ENCODE peak calls at places on chromosome 14, in six cellular contexts. W is psoas muscle, A is RWPE1, E is Panc1, R is left ventricle myocardium inferior, T is mesothelial cell of epicardium. S is an unnamed sample.

GRCh38 chr14:55780156-55780946 is 200.3 kb downstream of the KTN1 start:
- DNase-seq in W (peak), R (peak), A (peak), T (no peak), E (no peak), S (no peak)

GRCh38 chr14:80944861-80945617 is 3.5 kb upstream of the CEP128 start:
- DNase-seq in W (no peak), T (no peak), R (no peak), A (no peak), E (no peak), S (no peak)

GRCh38 chr14:92937229-92937937 is 14.4 kb downstream of the CHGA start:
- DNase-seq in R (no peak), W (peak), T (no peak), E (no peak), A (peak), S (no peak)

GRCh38 chr14:77026930-77027537 is 1.5 kb downstream of the IRF2BPL start:
- DNase-seq in W (peak), A (no peak), T (no peak), E (no peak), R (peak), S (peak)

GRCh38 chr14:91190853-91191252 is 53.7 kb downstream of the GPR68 start:
- DNase-seq in W (no peak), E (no peak), T (no peak), A (no peak), R (no peak), S (no peak)

GRCh38 chr14:103205541-103205906 is 82.3 kb downstream of the TNFAIP2 start:
- DNase-seq in T (no peak), E (no peak), A (no peak), R (no peak), W (no peak), S (no peak)

GRCh38 chr14:73764881-73765280 is 50.7 kb upstream of the PNMA1 start:
- DNase-seq in W (peak), E (no peak), R (peak), A (no peak), T (no peak), S (no peak)

GRCh38 chr14:69611264-69612013 is at the start of gene SUSD6:
- DNase-seq in T (peak), E (no peak), W (peak), R (peak), A (peak), S (peak)

GRCh38 chr14:87067061-87067460 is 925.9 kb downstream of the GALC start:
- DNase-seq in A (no peak), T (no peak), R (no peak), E (no peak), W (no peak), S (no peak)

GRCh38 chr14:90453401-90453951 is 56.6 kb downstream of the CALM1 start:
- DNase-seq in A (no peak), R (peak), W (no peak), T (peak), E (no peak), S (no peak)

DNA sequence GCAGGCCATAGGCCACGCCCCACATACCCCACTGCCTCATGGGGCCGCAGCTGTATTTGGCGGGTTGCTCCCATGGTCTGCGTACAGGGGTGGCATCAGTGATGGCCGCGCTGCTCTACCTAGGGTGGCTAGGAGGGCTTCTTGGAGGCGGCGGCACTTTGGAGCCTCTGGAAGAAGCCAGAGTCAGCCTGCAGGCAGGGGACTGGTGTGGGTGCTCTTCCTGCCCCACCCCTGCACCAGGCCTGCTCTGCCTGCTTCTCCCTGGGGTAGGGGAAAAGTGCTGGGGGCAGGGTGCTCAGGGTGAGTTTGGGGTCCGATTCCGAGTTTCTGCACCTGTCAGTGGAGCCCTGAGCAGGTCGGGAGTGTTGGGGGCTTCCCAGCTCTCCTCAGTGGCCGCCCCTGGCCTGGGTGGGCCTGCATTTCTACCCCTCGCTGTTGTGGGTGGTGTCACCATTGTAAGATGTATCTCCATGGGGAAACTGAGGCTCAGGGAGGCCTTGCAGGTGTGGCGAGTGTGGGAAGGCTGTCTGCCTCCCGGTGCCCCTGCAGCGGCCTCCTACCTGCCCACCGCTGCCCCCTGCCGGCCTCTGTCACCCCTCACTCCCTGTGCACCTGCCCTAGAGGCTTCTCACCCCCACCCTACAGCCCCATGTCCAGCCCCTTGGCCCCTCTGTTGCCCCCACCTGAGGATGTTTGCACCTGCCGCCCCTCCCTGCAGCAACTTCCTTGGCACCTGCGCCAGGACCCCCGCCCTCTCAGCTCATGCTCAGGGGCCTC is 5.5 kb downstream of the CEP170B start:
- DNase-seq in W (peak), A (no peak), E (no peak), T (no peak), R (peak), S (peak)
- TF ChIP-seq CTCF in W (peak), A (no peak), E (peak), T (no peak), R (peak), S (peak)

DNA sequence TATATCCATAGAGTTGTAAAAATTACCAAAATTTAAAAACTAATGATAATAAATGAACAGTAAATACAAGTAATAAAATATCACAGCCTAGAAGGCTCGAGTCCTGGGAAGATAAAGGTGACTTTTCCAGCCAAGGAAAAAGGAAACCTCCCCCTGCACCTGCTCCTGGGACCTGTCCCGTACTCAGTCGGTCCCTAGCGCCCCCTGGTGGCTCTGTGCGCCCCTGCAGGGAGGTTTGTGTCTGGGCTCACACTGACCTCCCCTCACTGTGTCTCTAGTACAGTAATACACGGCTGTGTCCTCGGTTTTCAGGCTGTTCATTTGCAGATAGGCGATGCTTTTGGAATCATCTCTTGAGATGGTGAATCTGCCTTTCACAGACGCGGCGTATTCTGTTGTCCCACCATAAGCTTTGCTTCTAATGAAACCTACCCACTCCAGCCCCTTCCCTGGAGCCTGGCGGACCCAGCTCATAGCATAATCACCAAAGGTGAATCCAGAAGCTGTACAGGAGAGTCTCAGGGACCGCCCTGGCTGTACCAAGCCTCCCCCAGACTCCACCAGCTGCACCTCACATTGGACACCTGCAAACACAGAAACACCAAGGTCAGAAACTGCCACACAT is 1030.4 kb downstream of the TMEM121 start:
- DNase-seq in E (peak), A (peak), W (no peak), R (no peak), T (no peak), S (peak)
- TF ChIP-seq CTCF in E (peak), A (peak), W (peak), R (peak), T (no peak), S (peak)

GRCh38 chr14:98175436-98175835 is 1096.6 kb downstream of the BCL11B start:
- DNase-seq in E (no peak), T (no peak), A (no peak), W (no peak), R (no peak), S (no peak)
- TF ChIP-seq CTCF in E (no peak), T (no peak), A (no peak), W (no peak), R (no peak), S (no peak)

DNA sequence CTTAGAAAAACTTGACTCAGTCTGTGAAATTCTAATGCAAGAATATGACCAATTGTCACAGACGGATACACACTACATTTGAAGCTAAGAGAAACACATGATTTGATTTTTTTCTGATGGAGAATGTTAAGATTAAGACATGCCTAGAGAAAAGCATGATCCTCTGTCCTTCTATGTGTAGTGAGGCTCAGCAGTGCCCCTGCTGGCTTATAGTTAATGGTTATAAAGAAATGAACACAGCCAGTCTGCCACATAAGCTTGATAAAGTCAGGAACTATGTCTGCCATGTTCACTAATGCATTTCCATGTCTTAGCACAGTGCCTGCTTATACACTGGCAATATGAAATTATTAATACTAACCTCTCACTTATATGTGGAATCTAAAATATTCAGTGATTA is 168.1 kb upstream of the DAAM1 start:
- DNase-seq in R (no peak), E (no peak), A (peak), T (no peak), W (no peak), S (peak)
- TF ChIP-seq CTCF in R (peak), E (peak), A (peak), T (no peak), W (peak), S (peak)

DNA sequence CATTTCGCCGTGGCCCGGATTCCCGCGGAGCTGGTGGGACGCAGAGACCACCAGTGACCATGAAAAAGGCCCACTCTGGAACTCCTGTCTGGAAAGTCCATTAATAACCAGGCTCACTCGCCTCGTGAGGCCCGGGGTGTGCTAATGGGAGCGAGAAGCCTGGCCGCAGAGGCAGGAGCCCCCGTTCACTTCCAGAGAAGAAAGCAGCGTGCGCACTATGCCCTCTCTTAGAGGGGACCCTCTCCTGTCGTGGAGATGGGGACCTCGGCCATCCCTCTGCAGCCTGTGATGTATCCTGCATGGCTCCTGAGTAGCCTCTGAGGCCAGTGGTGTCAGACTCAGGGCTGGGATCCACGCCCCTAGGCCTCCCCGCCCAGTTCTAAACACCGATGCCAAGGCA is 134.1 kb upstream of the VRK1 start:
- DNase-seq in W (no peak), E (no peak), A (no peak), T (no peak), R (no peak), S (no peak)
- TF ChIP-seq CTCF in W (no peak), E (no peak), A (no peak), T (no peak), R (no peak), S (no peak)

GRCh38 chr14:99122521-99123125 is 149.4 kb downstream of the BCL11B start:
- DNase-seq in T (peak), E (no peak), W (no peak), R (no peak), A (no peak), S (no peak)
- TF ChIP-seq CTCF in T (no peak), E (no peak), W (no peak), R (no peak), A (no peak), S (no peak)

DNA sequence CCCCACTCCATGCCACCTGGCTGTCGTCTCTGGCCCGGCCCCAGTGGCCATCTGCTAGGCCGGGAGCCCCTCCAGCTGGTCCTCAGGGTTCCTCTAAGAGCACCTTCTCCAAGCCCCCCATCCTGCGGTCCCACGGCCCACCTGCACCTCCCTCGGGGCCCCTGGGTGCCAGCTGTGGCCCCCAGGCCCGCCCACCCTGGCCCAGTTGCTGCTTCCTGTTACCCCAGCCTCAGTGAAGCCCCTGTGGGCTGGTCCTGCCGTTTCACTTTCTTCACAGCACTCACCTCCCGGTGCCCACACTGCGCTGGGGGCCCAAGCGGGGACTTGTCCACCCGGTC is 27.6 kb upstream of the NUDT14 start:
- DNase-seq in T (no peak), A (no peak), W (no peak), R (no peak), E (no peak), S (no peak)
- TF ChIP-seq CTCF in T (no peak), A (no peak), W (no peak), R (no peak), E (no peak), S (no peak)